ENCODE peak calls at places on chromosome 10, in six cellular contexts. J is HL-60, Y is SK-N-SH, C is GM12878, V is K562, E is HepG2. F is an unnamed sample.

GRCh38 chr10:43862756-43863155 is 214.1 kb upstream of the ZNF32 start:
- DNase-seq in J (no peak), Y (peak; percentile 81), C (no peak), V (no peak), E (no peak), F (peak; percentile 11)

GRCh38 chr10:35351021-35351420 is 14.7 kb downstream of the CCNY start:
- DNase-seq in J (no peak), Y (no peak), C (no peak), V (no peak), E (no peak), F (no peak)

GRCh38 chr10:45509491-45509890 is 135.5 kb downstream of the ALOX5 start:
- DNase-seq in J (no peak), Y (no peak), C (no peak), V (no peak), E (no peak), F (no peak)

GRCh38 chr10:636769-637168 is 52.7 kb downstream of the DIP2C start:
- DNase-seq in J (no peak), Y (no peak), C (no peak), V (no peak), E (no peak), F (no peak)

GRCh38 chr10:29189272-29189671 is 99.6 kb upstream of the LYZL1 start:
- DNase-seq in J (no peak), Y (no peak), C (no peak), V (no peak), E (no peak), F (no peak)

GRCh38 chr10:112963835-112964234 is 13.8 kb downstream of the TCF7L2 start:
- DNase-seq in J (no peak), Y (no peak), C (no peak), V (peak; percentile 28), E (no peak), F (no peak)

GRCh38 chr10:31087855-31088254 is 56.2 kb upstream of the ZNF438 start:
- DNase-seq in J (no peak), Y (no peak), C (no peak), V (no peak), E (no peak), F (no peak)

GRCh38 chr10:12704488-12704887 is 297.0 kb downstream of the CCDC3 start:
- DNase-seq in J (no peak), Y (no peak), C (no peak), V (no peak), E (no peak), F (no peak)

GRCh38 chr10:78339251-78339650 is 305.6 kb downstream of the RPS24 start:
- DNase-seq in J (no peak), Y (no peak), C (no peak), V (no peak), E (no peak), F (no peak)

GRCh38 chr10:92530421-92530820 is 43.5 kb downstream of the IDE start:
- DNase-seq in J (no peak), Y (no peak), C (no peak), V (no peak), E (no peak), F (no peak)

GRCh38 chr10:30058570-30059132 is 735 bp downstream of the JCAD start:
- DNase-seq in J (no peak), Y (peak; percentile 74), C (no peak), V (no peak), E (no peak), F (peak; percentile 56)

GRCh38 chr10:35659456-35659855 is 17.4 kb upstream of the FZD8 start:
- DNase-seq in J (no peak), Y (no peak), C (no peak), V (no peak), E (no peak), F (no peak)

GRCh38 chr10:69842932-69843331 is 41.2 kb downstream of the COL13A1 start:
- DNase-seq in J (no peak), Y (no peak), C (no peak), V (no peak), E (no peak), F (no peak)

GRCh38 chr10:74244097-74244685 is 93.2 kb downstream of the ADK start:
- DNase-seq in J (no peak), Y (peak; percentile 11), C (no peak), V (peak; percentile 69), E (peak; percentile 7), F (no peak)

GRCh38 chr10:7302393-7303054 is 108.3 kb downstream of the SFMBT2 start:
- DNase-seq in J (no peak), Y (no peak), C (no peak), V (no peak), E (no peak), F (no peak)
- TF ChIP-seq GABPA in J (no peak), Y (no peak), C (no peak), V (no peak), E (no peak), F (no peak)

DNA sequence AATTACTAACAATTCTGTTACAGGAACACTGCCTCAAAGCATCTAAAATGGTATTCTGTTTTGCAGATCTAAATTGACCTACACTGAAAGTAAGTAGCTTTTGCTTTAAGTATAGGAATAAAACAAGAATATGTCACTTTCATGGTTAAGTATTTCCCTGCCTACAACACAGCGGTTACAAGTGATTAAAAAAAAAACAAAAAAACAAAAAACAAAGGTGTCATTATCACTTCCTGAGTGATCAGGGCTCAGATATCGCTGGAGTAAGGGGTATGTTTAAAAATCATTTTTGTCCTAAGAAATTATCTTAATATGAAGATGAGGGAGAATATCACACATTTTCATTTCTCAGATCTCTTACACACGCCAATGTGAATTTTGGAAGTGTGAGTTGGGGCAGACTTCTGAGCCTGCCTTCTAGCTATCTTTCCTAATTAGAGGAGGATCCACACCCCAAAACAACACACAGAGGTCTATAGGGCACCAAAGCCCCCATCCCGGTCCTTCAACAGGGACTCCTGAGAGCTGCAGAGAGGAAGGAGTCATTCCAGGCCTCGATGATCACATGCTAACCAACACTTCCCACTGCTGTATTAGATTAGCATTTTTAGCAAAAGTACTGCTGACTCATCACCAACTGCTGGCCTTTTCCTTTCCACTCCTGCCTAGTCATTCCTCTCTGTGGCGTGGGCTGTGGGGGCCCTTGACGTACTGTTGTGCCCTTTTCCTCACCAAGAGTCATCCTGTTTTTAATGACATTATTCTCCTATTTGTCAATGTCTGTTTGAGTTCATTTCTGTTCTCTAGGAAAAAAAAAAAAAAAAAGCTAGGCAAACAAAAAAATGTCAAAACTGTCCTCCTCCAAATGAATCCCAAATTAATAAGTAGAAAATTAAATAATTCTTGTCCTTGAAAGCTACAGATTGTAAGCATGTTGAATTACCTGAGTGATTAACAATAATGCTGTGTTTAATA is 31.2 kb downstream of the PRTFDC1 start:
- DNase-seq in J (no peak), Y (peak; percentile 4), C (peak; percentile 67), V (peak; percentile 96), E (no peak), F (no peak)
- TF ChIP-seq GABPA in J (no peak), Y (no peak), C (peak; percentile 31), V (peak; percentile 50), E (no peak), F (no peak)

GRCh38 chr10:5498791-5499492 is 428 bp downstream of the CALML5 start:
- DNase-seq in J (no peak), Y (no peak), C (no peak), V (no peak), E (no peak), F (no peak)
- TF ChIP-seq GABPA in J (no peak), Y (no peak), C (no peak), V (no peak), E (no peak), F (no peak)

GRCh38 chr10:63681965-63682704 is 160.9 kb downstream of the REEP3 start:
- DNase-seq in J (no peak), Y (no peak), C (no peak), V (no peak), E (no peak), F (no peak)
- TF ChIP-seq GABPA in J (no peak), Y (no peak), C (no peak), V (no peak), E (no peak), F (no peak)

DNA sequence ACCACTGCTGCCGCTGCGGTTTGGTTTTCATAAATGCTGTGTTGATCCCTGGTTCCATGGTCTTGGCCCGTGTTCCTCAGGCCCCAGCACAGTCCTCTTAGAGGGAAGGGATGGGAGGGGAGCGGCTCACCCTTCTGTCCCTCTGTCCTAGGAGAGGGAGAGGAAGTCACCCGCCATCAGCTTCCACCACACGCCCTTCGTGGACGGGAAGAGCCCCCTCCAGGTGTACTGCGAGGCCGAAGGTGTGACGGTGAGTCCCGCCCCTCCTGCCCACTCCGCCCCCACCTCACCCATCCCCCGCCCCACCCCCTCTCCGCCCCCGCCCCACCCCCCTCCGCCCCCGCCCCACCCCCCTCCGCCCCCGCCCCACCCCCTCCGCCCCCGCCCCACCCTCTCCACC is 37.5 kb upstream of the DPYSL4 start:
- DNase-seq in J (no peak), Y (peak; percentile 54), C (peak; percentile 26), V (no peak), E (no peak), F (no peak)
- TF ChIP-seq GABPA in J (no peak), Y (no peak), C (no peak), V (no peak), E (no peak), F (no peak)

GRCh38 chr10:4639960-4640359 is 186.0 kb upstream of the AKR1E2 start:
- DNase-seq in J (no peak), Y (no peak), C (no peak), V (no peak), E (no peak), F (no peak)
- TF ChIP-seq GABPA in J (no peak), Y (no peak), C (no peak), V (no peak), E (no peak), F (no peak)

DNA sequence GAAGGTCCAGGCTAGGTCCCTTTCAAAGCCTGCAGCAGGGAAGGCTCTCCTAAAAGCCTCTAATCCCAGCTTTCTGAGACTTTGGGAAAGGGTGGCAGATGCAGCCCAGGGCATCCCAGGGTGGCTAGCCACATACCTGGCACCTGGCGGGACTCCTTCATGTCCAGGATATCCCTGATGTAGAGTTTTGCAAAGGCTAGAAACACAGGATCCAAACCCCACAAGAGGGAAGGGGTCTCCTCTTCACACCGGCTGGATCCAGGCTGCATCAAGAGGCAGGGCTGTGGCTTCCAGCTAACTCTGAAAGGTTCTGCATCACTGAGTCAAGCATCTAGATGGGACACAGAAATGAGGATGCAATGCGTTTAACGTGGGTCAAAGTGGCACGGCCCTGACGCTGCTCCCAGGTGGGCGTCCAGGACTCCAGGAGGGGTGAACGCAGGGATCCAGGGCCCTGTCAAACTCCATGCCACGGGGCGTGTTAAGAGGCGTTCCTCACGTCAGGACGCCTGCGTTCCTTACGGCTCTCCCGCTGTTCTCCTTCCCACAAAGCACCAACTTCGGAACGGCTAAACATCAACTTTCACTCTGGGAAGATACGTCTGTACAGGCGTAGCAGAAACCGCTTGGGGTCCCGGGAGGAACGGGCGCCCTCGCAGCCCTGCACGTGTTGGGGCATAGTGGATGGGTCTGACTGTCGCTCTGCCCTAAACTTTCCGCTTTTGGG is 495 bp downstream of the STN1 start:
- DNase-seq in J (no peak), Y (no peak), C (no peak), V (peak; percentile 33), E (peak; percentile 18), F (no peak)
- TF ChIP-seq GABPA in J (no peak), Y (no peak), C (no peak), V (no peak), E (no peak), F (no peak)

F was measured in H1.